ENCODE peak calls at places on chromosome 16, in nine cellular contexts. B, G, W, U, V, T, X, D and L are unnamed samples.
A peak's percentile ranks its signal among the peaks of the same experiment; 100 is the strongest.

GRCh38 chr16:57446530-57447141 is 549 bp downstream of the CIAPIN1 start:
- DNase-seq in B (peak; percentile 16), G (peak; percentile 42), W (peak; percentile 28), U (no peak), V (peak; percentile 37), T (peak; percentile 24), X (peak; percentile 46), D (peak; percentile 28), L (peak; percentile 44)

GRCh38 chr16:3067929-3068288 is 2.5 kb downstream of the IL32 start:
- DNase-seq in B (no peak), G (no peak), W (no peak), U (no peak), V (no peak), T (no peak), X (no peak), D (no peak), L (no peak)

GRCh38 chr16:57537596-57538234 is 1.3 kb upstream of the CCDC102A start:
- DNase-seq in B (no peak), G (peak; percentile 8), W (no peak), U (no peak), V (no peak), T (no peak), X (no peak), D (no peak), L (no peak)

GRCh38 chr16:3179651-3180050 is 8.4 kb upstream of the OR1F1 start:
- DNase-seq in B (no peak), G (no peak), W (no peak), U (no peak), V (no peak), T (no peak), X (no peak), D (no peak), L (no peak)

GRCh38 chr16:81514041-81514559 is 69.5 kb downstream of the CMIP start:
- DNase-seq in B (no peak), G (no peak), W (no peak), U (no peak), V (no peak), T (no peak), X (no peak), D (no peak), L (no peak)

GRCh38 chr16:69479806-69480205 is 55.4 kb downstream of the CYB5B start:
- DNase-seq in B (no peak), G (no peak), W (no peak), U (no peak), V (peak; percentile 93), T (peak; percentile 92), X (no peak), D (no peak), L (no peak)

GRCh38 chr16:82456683-82457082 is 170.1 kb upstream of the CDH13 start:
- DNase-seq in B (peak; percentile 81), G (peak; percentile 54), W (peak; percentile 39), U (peak; percentile 80), V (peak; percentile 75), T (peak; percentile 65), X (peak; percentile 50), D (peak; percentile 40), L (peak; percentile 18)

GRCh38 chr16:53369921-53370320 is 64.3 kb upstream of the RBL2 start:
- DNase-seq in B (peak; percentile 65), G (no peak), W (no peak), U (no peak), V (peak; percentile 48), T (peak; percentile 61), X (peak; percentile 86), D (peak; percentile 9), L (peak; percentile 53)

GRCh38 chr16:72291531-72291981 is 119.6 kb upstream of the PMFBP1 start:
- DNase-seq in B (peak; percentile 96), G (no peak), W (no peak), U (no peak), V (peak; percentile 85), T (peak; percentile 92), X (peak; percentile 72), D (peak; percentile 83), L (peak; percentile 93)

GRCh38 chr16:85577899-85578598 is 35.1 kb upstream of the GSE1 start:
- DNase-seq in B (no peak), G (no peak), W (no peak), U (no peak), V (no peak), T (no peak), X (no peak), D (no peak), L (no peak)

GRCh38 chr16:47144559-47144877 is 773 bp upstream of the NETO2 start:
- DNase-seq in B (no peak), G (no peak), W (no peak), U (no peak), V (no peak), T (no peak), X (no peak), D (no peak), L (no peak)

DNA sequence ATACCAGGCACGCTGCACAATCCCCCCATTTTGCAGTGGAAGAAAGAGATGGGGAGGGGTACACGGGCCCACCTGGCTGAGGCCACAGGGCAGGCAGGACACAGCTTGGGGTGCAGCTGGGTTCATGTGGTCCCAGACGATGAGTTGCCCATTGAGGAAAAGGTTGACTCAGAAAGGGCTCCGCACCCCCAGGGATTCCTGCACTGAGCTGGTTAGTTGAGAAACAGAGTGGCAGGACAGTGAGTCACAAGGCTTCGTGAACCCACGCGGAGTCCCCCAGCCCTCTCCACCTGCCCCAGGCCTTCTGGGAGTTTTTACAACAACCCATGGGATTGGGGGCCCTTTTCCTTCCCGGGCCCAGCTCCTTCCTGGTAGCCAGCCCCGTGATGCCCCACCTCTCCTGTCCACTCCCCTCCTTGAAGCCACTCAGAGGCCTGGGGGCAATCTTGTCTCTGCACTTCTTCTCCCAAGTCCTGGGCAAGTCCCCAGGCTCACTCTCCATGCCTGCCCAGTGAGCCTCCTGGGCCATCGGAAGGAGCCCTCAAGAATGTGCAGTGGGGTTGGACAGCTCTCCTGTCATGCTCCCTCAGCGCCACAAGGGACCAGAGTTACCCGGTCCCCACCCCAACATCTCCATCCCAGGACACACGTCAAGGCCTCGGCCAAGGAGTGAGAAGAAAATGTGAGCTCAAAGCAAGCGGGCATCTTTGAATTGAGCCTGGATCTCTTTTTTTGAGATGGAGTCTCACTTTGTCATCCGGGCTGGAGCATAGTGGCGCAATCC is 251.2 kb downstream of the PARN start:
- DNase-seq in B (peak; percentile 77), G (no peak), W (no peak), U (no peak), V (peak; percentile 94), T (peak; percentile 93), X (peak; percentile 83), D (no peak), L (peak; percentile 70)
- TF ChIP-seq CTCF in B (no peak), G (no peak), W (no peak), U (no peak), V (no peak), T (no peak), X (no peak), D (no peak), L (no peak)

GRCh38 chr16:86994215-86994614 is 323.0 kb downstream of the C16orf95 start:
- DNase-seq in B (no peak), G (no peak), W (no peak), U (no peak), V (no peak), T (no peak), X (no peak), D (no peak), L (peak; percentile 24)

GRCh38 chr16:86995456-86995855 is 321.7 kb downstream of the C16orf95 start:
- DNase-seq in B (no peak), G (no peak), W (no peak), U (no peak), V (no peak), T (no peak), X (no peak), D (no peak), L (peak; percentile 41)

GRCh38 chr16:86993426-86994110 is 323.6 kb downstream of the C16orf95 start:
- DNase-seq in B (no peak), G (no peak), W (no peak), U (no peak), V (no peak), T (no peak), X (no peak), D (no peak), L (no peak)

GRCh38 chr16:86996081-86996480 is 321.1 kb downstream of the C16orf95 start:
- DNase-seq in B (no peak), G (no peak), W (no peak), U (no peak), V (no peak), T (no peak), X (no peak), D (no peak), L (no peak)

DNA sequence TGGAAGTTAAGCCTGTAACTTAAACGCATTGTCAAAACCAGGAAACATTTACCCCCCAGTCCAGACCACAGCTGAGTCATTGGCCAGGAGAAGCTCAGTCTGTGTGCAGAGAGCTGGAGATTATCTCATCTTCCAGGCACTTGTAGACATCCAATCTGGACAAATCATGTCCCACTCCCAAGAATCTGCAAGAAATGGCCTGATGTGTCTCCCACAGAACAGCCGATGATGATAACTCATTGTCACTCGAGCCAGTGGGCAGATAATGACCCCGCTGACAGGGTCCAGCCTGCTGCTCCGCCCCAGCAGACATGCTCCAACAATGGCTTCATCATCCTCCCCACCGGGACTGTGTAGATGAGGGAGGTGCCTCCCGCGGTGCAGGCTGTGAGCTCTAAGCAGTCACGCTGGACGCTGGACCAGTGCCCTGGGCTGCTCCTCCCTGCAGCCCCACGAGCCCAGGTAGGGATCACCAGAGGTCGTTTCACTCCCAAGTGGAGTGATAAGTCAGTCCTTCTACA is 322.5 kb downstream of the C16orf95 start:
- DNase-seq in B (peak; percentile 82), G (no peak), W (no peak), U (no peak), V (peak; percentile 72), T (peak; percentile 30), X (no peak), D (peak; percentile 93), L (peak; percentile 83)
- H3K4me3 ChIP-seq in B (no peak overlapping the region), G (no peak overlapping the region), W (no peak overlapping the region), U (no peak overlapping the region), V (no peak overlapping the region), T (no peak overlapping the region), X (no peak overlapping the region), D (peak overlapping the region; percentile 38), L (peak overlapping the region; percentile 16)

GRCh38 chr16:89334988-89335802 is 117.7 kb downstream of the ZNF778 start:
- DNase-seq in B (no peak), G (no peak), W (no peak), U (no peak), V (no peak), T (no peak), X (no peak), D (no peak), L (no peak)
- TF ChIP-seq CTCF in B (peak; percentile 9), G (no peak), W (no peak), U (peak; percentile 14), V (no peak), T (peak; percentile 9), X (no peak), D (peak; percentile 44), L (no peak)

GRCh38 chr16:18803569-18804462 is 2.5 kb upstream of the ARL6IP1 start:
- DNase-seq in B (peak; percentile 52), G (no peak), W (no peak), U (no peak), V (peak; percentile 41), T (peak; percentile 56), X (no peak), D (no peak), L (no peak)
- H3K4me3 ChIP-seq in B (no peak overlapping the region), G (no peak overlapping the region), W (no peak overlapping the region), U (no peak overlapping the region), V (no peak overlapping the region), T (no peak overlapping the region), X (no peak overlapping the region), D (no peak overlapping the region), L (no peak overlapping the region)

GRCh38 chr16:4324479-4324868 is 8.6 kb downstream of the GLIS2 start:
- DNase-seq in B (no peak), G (no peak), W (no peak), U (no peak), V (no peak), T (no peak), X (no peak), D (no peak), L (no peak)
- TF ChIP-seq CTCF in B (no peak), G (no peak), W (no peak), U (no peak), V (no peak), T (no peak), X (no peak), D (no peak), L (no peak)